ENCODE peak calls at places on chromosomes 4 and X, in six cellular contexts. One of them, this sample, is unnamed.
A peak's percentile ranks its signal among the peaks of the same experiment; 100 is the strongest.

GRCh38 chr4:6283282-6283681 is 13.6 kb downstream of the WFS1 start:
- DNase-seq in MM.1S: no peak
- DNase-seq in tibial nerve: no peak
- DNase-seq in brain microvascular endothelial cell: no peak
- DNase-seq in hepatocyte: no peak
- DNase-seq in fibroblast of pulmonary artery: no peak
- DNase-seq in this sample: no peak

GRCh38 chrX:40140706-40141499 is 43.1 kb upstream of the BCOR start:
- DNase-seq in brain microvascular endothelial cell: no peak
- DNase-seq in fibroblast of pulmonary artery: peak; percentile 69
- DNase-seq in MM.1S: no peak
- DNase-seq in tibial nerve: no peak
- DNase-seq in hepatocyte: no peak
- DNase-seq in this sample: peak; percentile 69

GRCh38 chr4:110087116-110087708 is 111.2 kb downstream of the ELOVL6 start:
- DNase-seq in tibial nerve: no peak
- DNase-seq in brain microvascular endothelial cell: peak; percentile 30
- DNase-seq in fibroblast of pulmonary artery: peak; percentile 91
- DNase-seq in MM.1S: no peak
- DNase-seq in hepatocyte: peak; percentile 11
- DNase-seq in this sample: peak; percentile 78

GRCh38 chr4:88963817-88964216 is 93.2 kb downstream of the FAM13A start:
- DNase-seq in tibial nerve: no peak
- DNase-seq in brain microvascular endothelial cell: no peak
- DNase-seq in MM.1S: no peak
- DNase-seq in hepatocyte: peak; percentile 15
- DNase-seq in fibroblast of pulmonary artery: peak; percentile 61
- DNase-seq in this sample: peak; percentile 11

GRCh38 chr4:119729815-119730643 is 101.4 kb upstream of the PDE5A start:
- DNase-seq in MM.1S: no peak
- DNase-seq in fibroblast of pulmonary artery: peak; percentile 81
- DNase-seq in tibial nerve: no peak
- DNase-seq in brain microvascular endothelial cell: peak; percentile 98
- DNase-seq in hepatocyte: peak; percentile 77
- DNase-seq in this sample: peak; percentile 80

GRCh38 chrX:136487647-136488046 is at the start of gene BRS3:
- DNase-seq in brain microvascular endothelial cell: no peak
- DNase-seq in hepatocyte: no peak
- DNase-seq in tibial nerve: no peak
- DNase-seq in MM.1S: no peak
- DNase-seq in fibroblast of pulmonary artery: no peak
- DNase-seq in this sample: no peak

GRCh38 chrX:48897157-48897620 is 379 bp downstream of the TIMM17B start:
- DNase-seq in brain microvascular endothelial cell: peak; percentile 63
- DNase-seq in fibroblast of pulmonary artery: peak; percentile 73
- DNase-seq in MM.1S: peak; percentile 53
- DNase-seq in tibial nerve: peak; percentile 60
- DNase-seq in hepatocyte: peak; percentile 93
- DNase-seq in this sample: peak; percentile 64

GRCh38 chr4:33067221-33067620 is 2347.1 kb downstream of the PCDH7 start:
- DNase-seq in hepatocyte: no peak
- DNase-seq in tibial nerve: no peak
- DNase-seq in brain microvascular endothelial cell: no peak
- DNase-seq in fibroblast of pulmonary artery: no peak
- DNase-seq in MM.1S: no peak
- DNase-seq in this sample: no peak

GRCh38 chr4:3285558-3286334 is 7.1 kb upstream of the RGS12 start:
- DNase-seq in fibroblast of pulmonary artery: no peak
- DNase-seq in brain microvascular endothelial cell: no peak
- DNase-seq in MM.1S: no peak
- DNase-seq in hepatocyte: no peak
- DNase-seq in tibial nerve: no peak
- DNase-seq in this sample: peak; percentile 89

GRCh38 chr4:152115794-152116193 is 355.0 kb upstream of the GATB start:
- DNase-seq in hepatocyte: no peak
- DNase-seq in MM.1S: no peak
- DNase-seq in tibial nerve: no peak
- DNase-seq in brain microvascular endothelial cell: no peak
- DNase-seq in fibroblast of pulmonary artery: no peak
- DNase-seq in this sample: no peak

GRCh38 chr4:158769175-158769831 is 477 bp downstream of the FNIP2 start:
- DNase-seq in tibial nerve: no peak
- DNase-seq in brain microvascular endothelial cell: no peak
- DNase-seq in MM.1S: peak; percentile 34
- DNase-seq in fibroblast of pulmonary artery: peak; percentile 44
- DNase-seq in hepatocyte: peak; percentile 40
- DNase-seq in this sample: peak; percentile 43

GRCh38 chrX:48864210-48864609 is 28.8 kb upstream of the PCSK1N start:
- DNase-seq in hepatocyte: no peak
- DNase-seq in tibial nerve: no peak
- DNase-seq in brain microvascular endothelial cell: peak; percentile 72
- DNase-seq in fibroblast of pulmonary artery: peak; percentile 36
- DNase-seq in MM.1S: no peak
- DNase-seq in this sample: peak; percentile 32

GRCh38 chr4:78480286-78480685 is 71.3 kb upstream of the ANXA3 start:
- DNase-seq in brain microvascular endothelial cell: no peak
- DNase-seq in tibial nerve: no peak
- DNase-seq in fibroblast of pulmonary artery: no peak
- DNase-seq in MM.1S: no peak
- DNase-seq in hepatocyte: no peak
- DNase-seq in this sample: peak; percentile 68

GRCh38 chrX:3815896-3816664 is 102.6 kb upstream of the PRKX start:
- DNase-seq in tibial nerve: no peak
- DNase-seq in brain microvascular endothelial cell: peak; percentile 32
- DNase-seq in hepatocyte: peak; percentile 65
- DNase-seq in MM.1S: peak; percentile 34
- DNase-seq in fibroblast of pulmonary artery: peak; percentile 16
- DNase-seq in this sample: peak; percentile 17

GRCh38 chr4:2320152-2320551 is 58.2 kb upstream of the MXD4 start:
- DNase-seq in MM.1S: no peak
- DNase-seq in tibial nerve: no peak
- DNase-seq in brain microvascular endothelial cell: no peak
- DNase-seq in hepatocyte: no peak
- DNase-seq in fibroblast of pulmonary artery: no peak
- DNase-seq in this sample: no peak

GRCh38 chrX:69163936-69164741 is 1.1 kb downstream of the PJA1 start:
- DNase-seq in fibroblast of pulmonary artery: no peak
- DNase-seq in MM.1S: no peak
- DNase-seq in brain microvascular endothelial cell: peak; percentile 14
- DNase-seq in tibial nerve: no peak
- DNase-seq in hepatocyte: peak; percentile 51
- DNase-seq in this sample: no peak

GRCh38 chr4:32569844-32570243 is 1849.7 kb downstream of the PCDH7 start:
- DNase-seq in brain microvascular endothelial cell: peak; percentile 34
- DNase-seq in MM.1S: peak; percentile 86
- DNase-seq in tibial nerve: no peak
- DNase-seq in fibroblast of pulmonary artery: peak; percentile 2
- DNase-seq in hepatocyte: no peak
- DNase-seq in this sample: no peak

GRCh38 chrX:140822184-140822583 is 112.6 kb downstream of the LINC00632 start:
- DNase-seq in fibroblast of pulmonary artery: no peak
- DNase-seq in tibial nerve: no peak
- DNase-seq in brain microvascular endothelial cell: no peak
- DNase-seq in MM.1S: peak; percentile 65
- DNase-seq in hepatocyte: no peak
- DNase-seq in this sample: no peak

GRCh38 chrX:17944833-17945497 is 83.9 kb upstream of the RAI2 start:
- DNase-seq in brain microvascular endothelial cell: no peak
- DNase-seq in fibroblast of pulmonary artery: no peak
- DNase-seq in MM.1S: peak; percentile 38
- DNase-seq in hepatocyte: peak; percentile 15
- DNase-seq in tibial nerve: no peak
- DNase-seq in this sample: peak; percentile 1

GRCh38 chrX:69083361-69083760 is 81.9 kb downstream of the PJA1 start:
- DNase-seq in MM.1S: no peak
- DNase-seq in tibial nerve: no peak
- DNase-seq in hepatocyte: no peak
- DNase-seq in brain microvascular endothelial cell: no peak
- DNase-seq in fibroblast of pulmonary artery: no peak
- DNase-seq in this sample: no peak

GRCh38 chrX:80138938-80139337 is 124.4 kb downstream of the TBX22 start:
- DNase-seq in fibroblast of pulmonary artery: no peak
- DNase-seq in hepatocyte: no peak
- DNase-seq in tibial nerve: no peak
- DNase-seq in brain microvascular endothelial cell: no peak
- DNase-seq in MM.1S: no peak
- DNase-seq in this sample: no peak

DNA sequence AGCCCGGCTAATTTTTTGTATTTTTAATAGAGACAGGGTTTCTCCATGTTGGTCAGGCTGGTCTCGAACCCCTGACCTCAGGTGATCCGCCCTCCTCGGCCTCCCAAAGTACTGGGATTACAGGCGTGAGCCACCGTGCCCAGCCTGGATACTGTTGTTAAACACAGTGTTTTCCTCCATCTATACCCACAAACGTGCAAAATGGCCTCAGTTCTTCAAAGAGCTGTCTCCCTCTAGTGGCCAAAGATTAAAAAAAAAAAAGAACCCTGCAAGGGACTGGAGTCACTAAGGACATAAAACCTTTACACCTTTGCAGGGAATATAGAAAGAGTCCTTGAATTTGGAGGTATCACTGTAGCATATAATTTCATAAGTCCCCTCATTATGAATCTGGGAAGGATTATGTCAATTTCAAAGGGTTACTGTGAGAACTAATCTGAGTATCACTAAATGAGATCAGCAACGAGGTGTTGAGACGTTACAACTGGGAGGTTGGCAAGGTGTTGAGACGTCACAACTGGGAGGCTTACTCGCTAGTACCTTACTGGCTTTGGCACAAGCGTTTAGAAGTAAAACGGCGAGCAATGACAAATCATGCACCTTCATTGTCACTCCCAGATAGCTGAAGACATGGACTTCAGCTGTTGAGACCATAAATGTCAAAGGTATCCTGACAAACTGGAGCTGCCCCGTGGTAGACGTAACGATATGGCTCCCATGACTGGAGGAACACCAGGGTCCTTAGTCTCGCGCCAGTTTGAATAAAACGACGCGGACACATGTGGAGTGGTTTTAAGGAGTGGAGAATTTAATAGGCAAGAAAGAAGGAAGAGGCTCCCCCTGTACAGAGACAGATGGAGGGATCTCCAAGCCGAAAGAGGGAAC is 33.4 kb upstream of the ENPP6 start:
- DNase-seq in MM.1S: peak; percentile 69
- DNase-seq in brain microvascular endothelial cell: peak; percentile 20
- DNase-seq in tibial nerve: no peak
- DNase-seq in hepatocyte: peak; percentile 76
- DNase-seq in fibroblast of pulmonary artery: peak; percentile 70
- DNase-seq in this sample: peak; percentile 51
- TF ChIP-seq CTCF in MM.1S: peak; percentile 59
- TF ChIP-seq CTCF in brain microvascular endothelial cell: peak; percentile 58
- TF ChIP-seq CTCF in tibial nerve: peak; percentile 67
- TF ChIP-seq CTCF in hepatocyte: peak; percentile 70
- TF ChIP-seq CTCF in fibroblast of pulmonary artery: peak; percentile 60
- TF ChIP-seq CTCF in this sample: peak; percentile 60

GRCh38 chr4:93897559-93897958 is 69.0 kb downstream of the ATOH1 start:
- DNase-seq in hepatocyte: peak; percentile 8
- DNase-seq in fibroblast of pulmonary artery: peak; percentile 3
- DNase-seq in tibial nerve: no peak
- DNase-seq in brain microvascular endothelial cell: no peak
- DNase-seq in MM.1S: peak; percentile 42
- DNase-seq in this sample: no peak
- H3K4me3 ChIP-seq in hepatocyte: no peak overlapping the region
- H3K4me3 ChIP-seq in fibroblast of pulmonary artery: no peak overlapping the region
- H3K4me3 ChIP-seq in tibial nerve: no peak overlapping the region
- H3K4me3 ChIP-seq in brain microvascular endothelial cell: no peak overlapping the region
- H3K4me3 ChIP-seq in MM.1S: no peak overlapping the region
- H3K4me3 ChIP-seq in this sample: no peak overlapping the region

GRCh38 chr4:10077492-10078335 is 38.9 kb downstream of the WDR1 start:
- DNase-seq in tibial nerve: no peak
- DNase-seq in fibroblast of pulmonary artery: no peak
- DNase-seq in hepatocyte: no peak
- DNase-seq in MM.1S: no peak
- DNase-seq in brain microvascular endothelial cell: no peak
- DNase-seq in this sample: no peak
- TF ChIP-seq CTCF in tibial nerve: no peak
- TF ChIP-seq CTCF in fibroblast of pulmonary artery: no peak
- TF ChIP-seq CTCF in hepatocyte: no peak
- TF ChIP-seq CTCF in MM.1S: no peak
- TF ChIP-seq CTCF in brain microvascular endothelial cell: no peak
- TF ChIP-seq CTCF in this sample: no peak

DNA sequence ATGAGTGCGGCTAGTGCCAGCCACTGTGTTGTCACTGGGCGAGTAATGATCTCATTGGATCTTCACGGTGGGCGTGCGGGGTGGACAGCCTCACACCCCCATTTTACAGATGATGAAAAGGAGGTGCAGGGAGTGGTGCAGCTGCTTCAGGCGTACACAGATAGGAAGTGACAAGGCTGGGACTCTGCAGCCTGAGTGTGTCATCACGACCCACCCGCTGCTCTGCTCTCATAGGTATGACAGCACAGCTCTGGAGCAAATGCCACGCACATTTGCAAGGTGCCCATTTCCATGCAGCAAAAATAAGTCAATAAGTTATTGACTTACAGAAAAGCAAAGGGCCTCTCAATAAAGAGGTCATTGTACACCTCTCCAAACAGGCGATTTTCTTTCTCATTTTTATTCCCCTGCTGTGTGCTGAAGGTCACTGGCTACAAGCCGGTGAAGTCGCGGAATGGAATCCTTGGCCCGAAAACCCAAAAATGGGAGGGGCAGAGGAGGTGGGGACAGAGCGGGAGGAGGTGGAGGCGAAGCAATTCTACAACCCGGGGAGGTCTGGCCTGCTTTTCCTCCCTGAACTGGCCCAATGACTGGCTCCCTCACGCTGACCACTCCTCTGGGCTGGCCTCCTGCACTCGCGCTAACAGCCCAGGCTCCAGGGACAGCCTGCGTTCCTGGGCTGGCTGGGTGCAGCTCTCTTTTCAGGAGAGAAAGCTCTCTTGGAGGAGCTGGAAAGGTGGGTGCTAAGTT is at the start of gene SOD3:
- DNase-seq in hepatocyte: peak; percentile 69
- DNase-seq in brain microvascular endothelial cell: peak; percentile 81
- DNase-seq in MM.1S: no peak
- DNase-seq in fibroblast of pulmonary artery: peak; percentile 90
- DNase-seq in tibial nerve: peak; percentile 75
- DNase-seq in this sample: peak; percentile 92
- H3K4me3 ChIP-seq in hepatocyte: no peak within 1 kb of the TSS
- H3K4me3 ChIP-seq in brain microvascular endothelial cell: peak within 1 kb of the TSS; percentile 22
- H3K4me3 ChIP-seq in MM.1S: no peak within 1 kb of the TSS
- H3K4me3 ChIP-seq in fibroblast of pulmonary artery: peak within 1 kb of the TSS; percentile 49
- H3K4me3 ChIP-seq in tibial nerve: peak within 1 kb of the TSS; percentile 16
- H3K4me3 ChIP-seq in this sample: peak within 1 kb of the TSS; percentile 62

GRCh38 chr4:184143770-184144564 is 73.7 kb downstream of the ENPP6 start:
- DNase-seq in fibroblast of pulmonary artery: no peak
- DNase-seq in hepatocyte: no peak
- DNase-seq in tibial nerve: no peak
- DNase-seq in brain microvascular endothelial cell: no peak
- DNase-seq in MM.1S: no peak
- DNase-seq in this sample: no peak
- TF ChIP-seq CTCF in fibroblast of pulmonary artery: no peak
- TF ChIP-seq CTCF in hepatocyte: no peak
- TF ChIP-seq CTCF in tibial nerve: no peak
- TF ChIP-seq CTCF in brain microvascular endothelial cell: no peak
- TF ChIP-seq CTCF in MM.1S: no peak
- TF ChIP-seq CTCF in this sample: no peak